ENCODE peak calls at places on chromosomes 2 and 18, in four cellular contexts. I, K, H and B are unnamed samples.
A peak's percentile ranks its signal among the peaks of the same experiment; 100 is the strongest.

GRCh38 chr18:42956287-42956686 is 159.2 kb downstream of the RIT2 start:
- DNase-seq in I (no peak), K (no peak), H (no peak), B (no peak)

GRCh38 chr2:179842498-179843153 is 18.8 kb downstream of the ZNF385B start:
- DNase-seq in I (peak; percentile 53), K (peak; percentile 56), H (peak; percentile 48), B (no peak)

GRCh38 chr2:70603066-70603465 is 49.4 kb upstream of the TGFA start:
- DNase-seq in I (no peak), K (no peak), H (no peak), B (no peak)

GRCh38 chr2:102005989-102006885 is 14.5 kb downstream of the IL1R2 start:
- DNase-seq in I (peak; percentile 67), K (peak; percentile 70), H (peak; percentile 73), B (peak; percentile 44)

GRCh38 chr2:68368657-68369339 is 3.7 kb downstream of the PLEK start:
- DNase-seq in I (no peak), K (no peak), H (no peak), B (no peak)

GRCh38 chr18:33957705-33958104 is 267.0 kb downstream of the NOL4 start:
- DNase-seq in I (no peak), K (no peak), H (no peak), B (no peak)

GRCh38 chr2:111691164-111691895 is 192.7 kb downstream of the ANAPC1 start:
- DNase-seq in I (no peak), K (no peak), H (no peak), B (no peak)

GRCh38 chr2:31107588-31108300 is 30.5 kb downstream of the GALNT14 start:
- DNase-seq in I (no peak), K (no peak), H (no peak), B (no peak)

GRCh38 chr2:189933911-189934399 is 128.6 kb downstream of the MSTN start:
- DNase-seq in I (no peak), K (no peak), H (no peak), B (no peak)

DNA sequence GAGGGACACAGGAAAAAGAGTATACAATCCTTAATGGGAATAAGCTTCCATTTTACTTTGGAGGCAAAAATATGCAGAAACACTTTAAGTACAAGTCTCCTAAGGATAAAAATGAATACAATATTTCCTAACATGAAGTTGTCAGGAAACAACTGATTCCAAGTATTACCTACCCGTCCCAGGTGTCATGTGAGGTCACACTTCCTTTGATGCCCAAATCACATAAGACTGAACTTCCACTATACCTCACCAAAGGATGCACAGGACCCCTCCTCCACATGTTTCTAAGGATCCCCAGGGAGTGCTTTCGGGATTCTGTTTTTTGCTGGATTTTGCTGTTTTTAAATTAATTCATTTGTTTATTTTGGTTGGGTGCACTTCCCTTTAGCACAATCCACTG is 438.5 kb upstream of the TCF4 start:
- DNase-seq in I (no peak), K (no peak), H (no peak), B (no peak)
- H3K4me2 ChIP-seq in I (no peak overlapping the region), K (no peak overlapping the region), H (no peak overlapping the region), B (no peak overlapping the region)

GRCh38 chr18:63949068-63949737 is at the start of gene HMSD:
- DNase-seq in I (peak; percentile 83), K (peak; percentile 46), H (no peak), B (peak; percentile 43)

GRCh38 chr18:63951302-63951705 is 2.2 kb downstream of the HMSD start:
- DNase-seq in I (no peak), K (no peak), H (no peak), B (no peak)

DNA sequence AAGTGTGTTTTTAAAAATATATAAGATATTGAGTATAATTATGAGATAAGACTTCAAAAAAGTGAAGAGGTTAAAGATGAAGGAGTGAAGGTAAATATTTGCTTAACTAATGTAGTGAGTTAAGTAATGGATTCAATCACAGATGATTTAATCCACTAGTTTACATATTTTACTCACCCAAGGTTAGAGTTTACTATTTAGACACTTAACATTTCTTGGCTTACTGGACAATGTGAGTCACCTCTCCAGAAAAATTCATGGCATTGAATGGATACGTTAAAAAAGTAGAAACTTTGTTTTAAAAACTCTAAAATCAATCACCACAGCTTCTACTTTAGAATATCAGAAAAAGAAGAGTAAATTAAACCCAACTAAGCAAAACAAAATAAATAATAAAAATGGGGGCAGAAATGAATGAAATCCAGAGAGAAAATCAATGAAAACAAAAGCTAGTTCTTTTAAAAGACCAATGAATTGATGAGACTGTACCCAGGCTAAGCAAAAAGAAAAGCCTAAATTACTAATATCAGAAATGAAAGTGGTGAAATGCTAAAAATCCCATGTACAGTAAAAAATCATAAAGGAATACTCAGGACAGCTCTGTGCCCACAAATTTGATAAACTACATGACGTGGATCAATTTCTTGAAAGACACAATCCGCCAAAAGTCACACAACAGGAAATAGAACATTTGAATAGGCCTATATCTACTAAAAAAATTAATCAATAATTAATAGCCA is 1.9 kb upstream of the HMSD start:
- DNase-seq in I (no peak), K (no peak), H (no peak), B (no peak)
- TF ChIP-seq FOSL1 in I (no peak), K (no peak), H (no peak), B (no peak)

GRCh38 chr2:36329746-36330145 is 25.8 kb upstream of the CRIM1 start:
- DNase-seq in I (no peak), K (no peak), H (peak; percentile 60), B (no peak)
- H3K9ac ChIP-seq in I (no peak overlapping the region), K (no peak overlapping the region), H (no peak overlapping the region), B (no peak overlapping the region)

GRCh38 chr2:105404736-105405135 is 5.9 kb upstream of the FHL2 start:
- DNase-seq in I (no peak), K (no peak), H (no peak), B (no peak)
- H3K4me2 ChIP-seq in I (no peak overlapping the region), K (no peak overlapping the region), H (no peak overlapping the region), B (peak overlapping the region; percentile 70)

GRCh38 chr2:188381614-188382013 is 89.9 kb downstream of the GULP1 start:
- DNase-seq in I (no peak), K (no peak), H (no peak), B (peak; percentile 83)
- TF ChIP-seq FOSL1 in I (no peak), K (peak; percentile 59), H (no peak), B (peak; percentile 95)

GRCh38 chr2:171432969-171433762 is 624 bp downstream of the METTL8 start:
- DNase-seq in I (no peak), K (peak; percentile 68), H (peak; percentile 83), B (peak; percentile 63)
- H3K9ac ChIP-seq in I (peak overlapping the region; percentile 81), K (peak overlapping the region; percentile 91), H (peak overlapping the region; percentile 97), B (peak overlapping the region; percentile 94)